ENCODE peak calls at places on chromosome 5, in six cellular contexts. One of them, this sample, is unnamed.

GRCh38 chr5:149265559-149265958 is 6.1 kb upstream of the AFAP1L1 start:
- DNase-seq in omental fat pad: no peak
- DNase-seq in cardiac fibroblast: peak; percentile 81
- DNase-seq in HepG2: no peak
- DNase-seq in GM13977: no peak
- DNase-seq in hepatocyte: peak; percentile 16
- DNase-seq in this sample: no peak

GRCh38 chr5:56026863-56027300 is 32.1 kb upstream of the IL6ST start:
- DNase-seq in omental fat pad: no peak
- DNase-seq in cardiac fibroblast: peak; percentile 86
- DNase-seq in HepG2: no peak
- DNase-seq in GM13977: peak; percentile 72
- DNase-seq in hepatocyte: peak; percentile 34
- DNase-seq in this sample: no peak

GRCh38 chr5:165627548-165628170 is 2122.2 kb downstream of the MAT2B start:
- DNase-seq in omental fat pad: no peak
- DNase-seq in cardiac fibroblast: no peak
- DNase-seq in HepG2: peak; percentile 70
- DNase-seq in GM13977: no peak
- DNase-seq in hepatocyte: no peak
- DNase-seq in this sample: no peak

GRCh38 chr5:175815126-175815913 is 56.1 kb upstream of the CPLX2 start:
- DNase-seq in omental fat pad: no peak
- DNase-seq in cardiac fibroblast: no peak
- DNase-seq in HepG2: no peak
- DNase-seq in GM13977: no peak
- DNase-seq in hepatocyte: no peak
- DNase-seq in this sample: no peak

GRCh38 chr5:5658226-5658625 is 235.7 kb downstream of the ICE1 start:
- DNase-seq in omental fat pad: peak; percentile 29
- DNase-seq in cardiac fibroblast: peak; percentile 72
- DNase-seq in HepG2: no peak
- DNase-seq in GM13977: no peak
- DNase-seq in hepatocyte: peak; percentile 65
- DNase-seq in this sample: no peak

GRCh38 chr5:118637947-118638670 is 350.2 kb downstream of the DTWD2 start:
- DNase-seq in omental fat pad: no peak
- DNase-seq in cardiac fibroblast: no peak
- DNase-seq in HepG2: no peak
- DNase-seq in GM13977: no peak
- DNase-seq in hepatocyte: no peak
- DNase-seq in this sample: no peak

GRCh38 chr5:83253731-83254130 is 176.4 kb downstream of the XRCC4 start:
- DNase-seq in omental fat pad: no peak
- DNase-seq in cardiac fibroblast: peak; percentile 7
- DNase-seq in HepG2: no peak
- DNase-seq in GM13977: no peak
- DNase-seq in hepatocyte: no peak
- DNase-seq in this sample: no peak

GRCh38 chr5:90220554-90220953 is 189.0 kb downstream of the CETN3 start:
- DNase-seq in omental fat pad: no peak
- DNase-seq in cardiac fibroblast: no peak
- DNase-seq in HepG2: no peak
- DNase-seq in GM13977: no peak
- DNase-seq in hepatocyte: no peak
- DNase-seq in this sample: no peak

GRCh38 chr5:154863291-154864080 is 5.1 kb downstream of the CNOT8 start:
- DNase-seq in omental fat pad: no peak
- DNase-seq in cardiac fibroblast: no peak
- DNase-seq in HepG2: no peak
- DNase-seq in GM13977: no peak
- DNase-seq in hepatocyte: no peak
- DNase-seq in this sample: no peak

GRCh38 chr5:3218096-3218495 is 377.5 kb upstream of the IRX1 start:
- DNase-seq in omental fat pad: no peak
- DNase-seq in cardiac fibroblast: no peak
- DNase-seq in HepG2: no peak
- DNase-seq in GM13977: no peak
- DNase-seq in hepatocyte: no peak
- DNase-seq in this sample: no peak

GRCh38 chr5:1751864-1752822 is 47.5 kb downstream of the MRPL36 start:
- DNase-seq in omental fat pad: no peak
- DNase-seq in cardiac fibroblast: no peak
- DNase-seq in HepG2: no peak
- DNase-seq in GM13977: no peak
- DNase-seq in hepatocyte: no peak
- DNase-seq in this sample: no peak

GRCh38 chr5:140673187-140673976 is at the start of gene DND1:
- DNase-seq in omental fat pad: no peak
- DNase-seq in cardiac fibroblast: no peak
- DNase-seq in HepG2: no peak
- DNase-seq in GM13977: no peak
- DNase-seq in hepatocyte: no peak
- DNase-seq in this sample: no peak

GRCh38 chr5:560792-561166 is 36.5 kb upstream of the SLC9A3 start:
- DNase-seq in omental fat pad: no peak
- DNase-seq in cardiac fibroblast: no peak
- DNase-seq in HepG2: no peak
- DNase-seq in GM13977: no peak
- DNase-seq in hepatocyte: no peak
- DNase-seq in this sample: no peak

GRCh38 chr5:142846402-142846801 is 76.2 kb downstream of the ARHGAP26 start:
- DNase-seq in omental fat pad: no peak
- DNase-seq in cardiac fibroblast: no peak
- DNase-seq in HepG2: no peak
- DNase-seq in GM13977: no peak
- DNase-seq in hepatocyte: no peak
- DNase-seq in this sample: no peak

GRCh38 chr5:124157320-124157719 is 589.1 kb downstream of the ZNF608 start:
- DNase-seq in omental fat pad: no peak
- DNase-seq in cardiac fibroblast: no peak
- DNase-seq in HepG2: no peak
- DNase-seq in GM13977: no peak
- DNase-seq in hepatocyte: no peak
- DNase-seq in this sample: peak; percentile 6

GRCh38 chr5:56557198-56557597 is 258.2 kb upstream of the MAP3K1 start:
- DNase-seq in omental fat pad: no peak
- DNase-seq in cardiac fibroblast: peak; percentile 41
- DNase-seq in HepG2: no peak
- DNase-seq in GM13977: no peak
- DNase-seq in hepatocyte: no peak
- DNase-seq in this sample: no peak

GRCh38 chr5:95958308-95959014 is 3.2 kb downstream of the ELL2 start:
- DNase-seq in omental fat pad: no peak
- DNase-seq in cardiac fibroblast: peak; percentile 33
- DNase-seq in HepG2: peak; percentile 65
- DNase-seq in GM13977: no peak
- DNase-seq in hepatocyte: no peak
- DNase-seq in this sample: peak; percentile 22

GRCh38 chr5:43891112-43891511 is 288.1 kb downstream of the NNT start:
- DNase-seq in omental fat pad: no peak
- DNase-seq in cardiac fibroblast: no peak
- DNase-seq in HepG2: no peak
- DNase-seq in GM13977: no peak
- DNase-seq in hepatocyte: no peak
- DNase-seq in this sample: no peak

GRCh38 chr5:178223196-178223773 is 9.3 kb downstream of the PHYKPL start:
- DNase-seq in omental fat pad: no peak
- DNase-seq in cardiac fibroblast: no peak
- DNase-seq in HepG2: no peak
- DNase-seq in GM13977: no peak
- DNase-seq in hepatocyte: no peak
- DNase-seq in this sample: no peak

GRCh38 chr5:159456722-159457462 is 126.6 kb upstream of the IL12B start:
- DNase-seq in omental fat pad: no peak
- DNase-seq in cardiac fibroblast: no peak
- DNase-seq in HepG2: no peak
- DNase-seq in GM13977: peak; percentile 68
- DNase-seq in hepatocyte: no peak
- DNase-seq in this sample: peak; percentile 84

DNA sequence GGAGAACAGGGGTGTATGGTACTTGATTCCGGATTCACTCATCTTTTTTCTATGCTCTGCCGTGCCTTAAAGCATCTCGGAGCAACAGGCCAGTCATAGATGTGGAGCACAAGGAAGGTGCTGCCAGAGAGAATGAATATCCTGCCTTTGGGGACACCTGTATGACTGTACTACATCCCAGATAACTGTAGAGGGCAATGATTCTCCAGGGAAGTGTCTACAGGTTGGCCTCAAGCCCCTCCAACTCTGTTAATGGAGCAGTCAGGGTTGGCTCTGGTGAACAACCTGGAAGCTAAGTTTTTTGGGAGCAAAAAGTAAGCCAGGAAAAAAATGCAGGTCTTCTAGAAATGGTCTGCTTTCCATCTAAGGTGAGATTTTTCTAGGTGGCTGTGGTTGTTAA is 71.0 kb downstream of the NREP start:
- DNase-seq in omental fat pad: no peak
- DNase-seq in cardiac fibroblast: no peak
- DNase-seq in HepG2: peak; percentile 63
- DNase-seq in GM13977: no peak
- DNase-seq in hepatocyte: no peak
- DNase-seq in this sample: no peak
- TF ChIP-seq CTCF in omental fat pad: no peak
- TF ChIP-seq CTCF in cardiac fibroblast: no peak
- TF ChIP-seq CTCF in HepG2: peak; percentile 82
- TF ChIP-seq CTCF in GM13977: peak; percentile 17
- TF ChIP-seq CTCF in hepatocyte: peak; percentile 17
- TF ChIP-seq CTCF in this sample: peak; percentile 29

GRCh38 chr5:59450245-59450644 is 443.3 kb downstream of the PDE4D start:
- DNase-seq in omental fat pad: no peak
- DNase-seq in cardiac fibroblast: no peak
- DNase-seq in HepG2: no peak
- DNase-seq in GM13977: peak; percentile 6
- DNase-seq in hepatocyte: no peak
- DNase-seq in this sample: no peak
- TF ChIP-seq CTCF in omental fat pad: no peak
- TF ChIP-seq CTCF in cardiac fibroblast: peak; percentile 26
- TF ChIP-seq CTCF in HepG2: no peak
- TF ChIP-seq CTCF in GM13977: peak; percentile 33
- TF ChIP-seq CTCF in hepatocyte: no peak
- TF ChIP-seq CTCF in this sample: no peak

DNA sequence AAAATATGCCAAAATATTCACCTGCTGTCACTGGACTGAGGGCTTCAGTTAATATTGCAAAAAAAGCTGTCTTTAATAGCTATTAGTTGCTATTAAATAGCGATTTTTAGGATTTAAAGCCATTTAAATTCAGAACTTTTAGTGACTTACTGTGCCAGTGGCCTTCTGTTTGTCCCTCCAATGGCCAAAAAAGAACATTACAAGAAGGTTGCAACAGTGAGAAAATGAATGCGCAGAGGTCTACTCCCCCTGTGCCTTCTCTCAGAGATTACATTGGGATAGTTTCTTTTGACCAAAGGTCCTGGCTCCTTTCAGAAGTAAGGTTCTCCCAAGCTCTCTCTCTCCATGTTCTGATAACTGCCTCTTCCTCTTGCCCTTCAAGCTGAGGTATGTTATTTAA is 930.3 kb upstream of the ARRDC3 start:
- DNase-seq in omental fat pad: no peak
- DNase-seq in cardiac fibroblast: no peak
- DNase-seq in HepG2: no peak
- DNase-seq in GM13977: no peak
- DNase-seq in hepatocyte: no peak
- DNase-seq in this sample: no peak
- TF ChIP-seq CTCF in omental fat pad: no peak
- TF ChIP-seq CTCF in cardiac fibroblast: no peak
- TF ChIP-seq CTCF in HepG2: no peak
- TF ChIP-seq CTCF in GM13977: no peak
- TF ChIP-seq CTCF in hepatocyte: no peak
- TF ChIP-seq CTCF in this sample: no peak

GRCh38 chr5:171845857-171846785 is 60.5 kb downstream of the SMIM23 start:
- DNase-seq in omental fat pad: no peak
- DNase-seq in cardiac fibroblast: peak; percentile 26
- DNase-seq in HepG2: no peak
- DNase-seq in GM13977: no peak
- DNase-seq in hepatocyte: peak; percentile 30
- DNase-seq in this sample: no peak
- TF ChIP-seq CTCF in omental fat pad: no peak
- TF ChIP-seq CTCF in cardiac fibroblast: peak; percentile 15
- TF ChIP-seq CTCF in HepG2: peak; percentile 39
- TF ChIP-seq CTCF in GM13977: no peak
- TF ChIP-seq CTCF in hepatocyte: peak; percentile 27
- TF ChIP-seq CTCF in this sample: no peak

GRCh38 chr5:80711938-80712337 is 57.2 kb upstream of the DHFR start:
- DNase-seq in omental fat pad: no peak
- DNase-seq in cardiac fibroblast: peak; percentile 40
- DNase-seq in HepG2: peak; percentile 44
- DNase-seq in GM13977: no peak
- DNase-seq in hepatocyte: peak; percentile 34
- DNase-seq in this sample: peak; percentile 12
- TF ChIP-seq CTCF in omental fat pad: no peak
- TF ChIP-seq CTCF in cardiac fibroblast: peak; percentile 58
- TF ChIP-seq CTCF in HepG2: peak; percentile 74
- TF ChIP-seq CTCF in GM13977: peak; percentile 64
- TF ChIP-seq CTCF in hepatocyte: peak; percentile 39
- TF ChIP-seq CTCF in this sample: peak; percentile 36

DNA sequence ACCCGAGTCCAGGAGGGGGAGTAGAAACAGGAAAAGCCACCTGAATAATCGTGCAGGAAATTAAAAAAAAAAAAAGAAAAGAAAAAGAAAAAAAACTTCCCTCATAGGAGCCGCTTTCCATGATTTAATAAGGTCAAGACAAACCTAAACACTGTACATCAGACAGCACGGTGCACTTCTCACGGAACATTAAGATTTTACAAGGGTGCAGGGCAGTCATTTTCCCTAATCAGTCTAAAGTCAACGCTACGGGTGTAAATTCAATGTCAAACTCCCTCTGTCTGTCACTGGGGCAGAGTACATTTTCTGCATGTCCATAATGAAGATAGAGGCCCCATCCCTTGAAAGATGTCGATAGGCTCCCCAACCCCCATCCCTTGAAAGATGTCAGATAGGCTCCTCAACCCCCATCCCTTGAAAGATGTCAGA is 139.7 kb downstream of the TSSK1B start:
- DNase-seq in omental fat pad: no peak
- DNase-seq in cardiac fibroblast: no peak
- DNase-seq in HepG2: no peak
- DNase-seq in GM13977: no peak
- DNase-seq in hepatocyte: no peak
- DNase-seq in this sample: no peak
- TF ChIP-seq CTCF in omental fat pad: no peak
- TF ChIP-seq CTCF in cardiac fibroblast: no peak
- TF ChIP-seq CTCF in HepG2: no peak
- TF ChIP-seq CTCF in GM13977: no peak
- TF ChIP-seq CTCF in hepatocyte: peak; percentile 16
- TF ChIP-seq CTCF in this sample: no peak

DNA sequence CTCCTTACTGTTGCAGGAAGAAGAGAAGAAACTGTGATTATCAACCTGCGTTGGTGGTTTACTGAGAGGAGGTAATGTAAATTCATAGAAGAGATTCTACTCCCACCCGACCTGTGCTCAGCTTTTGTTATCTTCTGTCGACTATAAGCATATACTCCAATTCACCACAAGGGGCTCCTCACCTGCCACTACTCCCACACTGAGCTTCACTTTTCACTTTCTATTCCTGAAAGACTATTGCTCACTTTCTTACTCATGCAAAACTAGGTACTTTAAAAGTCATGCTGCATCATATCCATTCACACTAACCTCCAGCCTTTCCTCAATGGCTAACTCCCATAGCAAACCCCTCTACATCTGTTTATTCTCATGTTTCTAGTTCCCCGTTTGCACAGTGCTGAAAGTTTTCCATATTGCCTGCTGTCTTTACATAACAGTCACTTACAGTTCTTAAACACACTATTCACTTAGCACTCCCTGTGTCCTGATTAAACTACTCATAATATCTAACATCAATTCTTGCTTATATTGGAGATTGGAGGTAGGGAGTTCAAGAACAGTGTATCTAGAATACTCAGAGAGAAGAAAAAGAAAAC is 1062.6 kb downstream of the NR2F1-AS1 start:
- DNase-seq in omental fat pad: no peak
- DNase-seq in cardiac fibroblast: peak; percentile 66
- DNase-seq in HepG2: peak; percentile 12
- DNase-seq in GM13977: peak; percentile 47
- DNase-seq in hepatocyte: peak; percentile 51
- DNase-seq in this sample: peak; percentile 9
- TF ChIP-seq CTCF in omental fat pad: no peak
- TF ChIP-seq CTCF in cardiac fibroblast: peak; percentile 78
- TF ChIP-seq CTCF in HepG2: peak; percentile 65
- TF ChIP-seq CTCF in GM13977: peak; percentile 55
- TF ChIP-seq CTCF in hepatocyte: peak; percentile 54
- TF ChIP-seq CTCF in this sample: peak; percentile 56

This sample was measured in activated CD8-positive, alpha-beta T cell treated with anti-CD3 and anti-CD28 coated beads for 36 hours.